ENCODE peak calls at places on chromosomes 5 and 9, in six cellular contexts. H, N, L, B, G and W are unnamed samples.
A peak's percentile ranks its signal among the peaks of the same experiment; 100 is the strongest.

GRCh38 chr9:35611230-35611797 is 6.3 kb downstream of the TESK1 start:
- DNase-seq in G (peak; percentile 9), H (peak; percentile 35), B (peak; percentile 32), N (no peak), L (peak; percentile 45), W (peak; percentile 54)

GRCh38 chr5:107381189-107381856 is 289.4 kb downstream of the EFNA5 start:
- DNase-seq in B (peak; percentile 88), G (no peak), L (no peak), N (no peak), H (peak; percentile 81), W (peak; percentile 83)

GRCh38 chr5:15117691-15118090 is 246.1 kb upstream of the ANKH start:
- DNase-seq in H (no peak), L (no peak), G (no peak), B (no peak), N (no peak), W (no peak)

GRCh38 chr5:150422075-150422474 is 9.4 kb upstream of the CD74 start:
- DNase-seq in B (no peak), H (no peak), L (no peak), N (no peak), G (no peak), W (no peak)

GRCh38 chr5:180159756-180160155 is 49.3 kb downstream of the RASGEF1C start:
- DNase-seq in G (no peak), H (peak; percentile 24), B (peak; percentile 28), L (no peak), N (no peak), W (no peak)

GRCh38 chr9:122039213-122039612 is 53.9 kb downstream of the TTLL11 start:
- DNase-seq in L (no peak), H (no peak), G (no peak), B (no peak), N (no peak), W (no peak)

GRCh38 chr5:174307031-174307408 is 261.5 kb downstream of the NSG2 start:
- DNase-seq in L (no peak), H (no peak), B (no peak), N (no peak), G (no peak), W (no peak)

GRCh38 chr9:14515049-14515448 is 178.2 kb downstream of the ZDHHC21 start:
- DNase-seq in B (no peak), G (no peak), L (no peak), H (no peak), N (no peak), W (no peak)

GRCh38 chr5:173452098-173452497 is 123.9 kb upstream of the STC2 start:
- DNase-seq in G (no peak), H (peak; percentile 85), B (peak; percentile 25), N (no peak), L (no peak), W (peak; percentile 97)

GRCh38 chr5:179793470-179794139 is at the start of gene LTC4S:
- DNase-seq in B (peak; percentile 73), N (no peak), H (no peak), L (no peak), G (no peak), W (no peak)

GRCh38 chr9:120985759-120986353 is 59.3 kb upstream of the TRAF1 start:
- DNase-seq in G (no peak), L (no peak), H (peak; percentile 62), B (peak; percentile 70), N (no peak), W (peak; percentile 74)

GRCh38 chr9:3028535-3028934 is 184.6 kb upstream of the PUM3 start:
- DNase-seq in G (no peak), N (no peak), L (no peak), H (no peak), B (peak; percentile 3), W (no peak)

GRCh38 chr5:132656774-132657355 is 1.1 kb upstream of the IL13 start:
- DNase-seq in G (no peak), B (no peak), H (no peak), N (no peak), L (no peak), W (no peak)

GRCh38 chr5:124841829-124842712 is 95.6 kb upstream of the ZNF608 start:
- DNase-seq in N (no peak), L (no peak), H (peak; percentile 62), G (no peak), B (peak; percentile 25), W (no peak)

GRCh38 chr5:93604119-93604963 is 21.3 kb downstream of the NR2F1 start:
- DNase-seq in G (no peak), H (peak; percentile 41), N (no peak), B (peak; percentile 79), L (no peak), W (peak; percentile 51)

GRCh38 chr9:17230646-17231045 is 95.8 kb downstream of the CNTLN start:
- DNase-seq in B (no peak), N (no peak), G (no peak), L (no peak), H (no peak), W (no peak)

GRCh38 chr9:133454943-133455673 is 4.7 kb upstream of the CACFD1 start:
- DNase-seq in H (no peak), G (no peak), N (no peak), B (no peak), L (no peak), W (no peak)

GRCh38 chr5:132052520-132052919 is 7.9 kb upstream of the IL3 start:
- DNase-seq in N (no peak), B (no peak), G (no peak), L (no peak), H (no peak), W (no peak)

GRCh38 chr5:31021181-31021624 is 172.3 kb upstream of the CDH6 start:
- DNase-seq in H (no peak), L (no peak), G (no peak), B (peak; percentile 91), N (no peak), W (no peak)

GRCh38 chr5:90000351-90000750 is 409.2 kb downstream of the CETN3 start:
- DNase-seq in B (no peak), L (no peak), N (no peak), G (no peak), H (no peak), W (no peak)

GRCh38 chr9:118034701-118035100 is 330.5 kb downstream of the TLR4 start:
- DNase-seq in L (no peak), H (no peak), N (no peak), B (no peak), G (no peak), W (no peak)

GRCh38 chr9:125529589-125530515 is 177.2 kb downstream of the MAPKAP1 start:
- DNase-seq in G (no peak), N (no peak), L (no peak), H (no peak), B (no peak), W (no peak)

GRCh38 chr5:96807099-96807654 is 568 bp downstream of the ERAP1 start:
- DNase-seq in L (no peak), B (peak; percentile 58), H (peak; percentile 73), G (peak; percentile 58), N (no peak), W (peak; percentile 73)

GRCh38 chr5:5270958-5271605 is 131.0 kb downstream of the ADAMTS16 start:
- DNase-seq in H (peak; percentile 91), L (no peak), G (no peak), B (peak; percentile 96), N (no peak), W (peak; percentile 75)

GRCh38 chr5:74947961-74948613 is 81.9 kb upstream of the FAM169A start:
- DNase-seq in H (no peak), B (peak; percentile 9), L (no peak), G (no peak), N (no peak), W (peak; percentile 77)

GRCh38 chr5:2169862-2170820 is 287.4 kb upstream of the IRX4 start:
- DNase-seq in G (no peak), B (no peak), L (no peak), N (no peak), H (no peak), W (no peak)

GRCh38 chr5:139725073-139725830 is 70.4 kb upstream of the PSD2 start:
- DNase-seq in H (peak; percentile 91), G (no peak), L (no peak), N (no peak), B (peak; percentile 82), W (peak; percentile 95)

GRCh38 chr5:159209438-159210305 is at the start of gene RNF145:
- DNase-seq in H (peak; percentile 82), B (peak; percentile 83), G (peak; percentile 68), N (peak; percentile 86), L (peak; percentile 98), W (peak; percentile 83)

GRCh38 chr5:133247881-133248642 is 196.2 kb downstream of the HSPA4 start:
- DNase-seq in L (no peak), N (no peak), B (peak; percentile 30), H (peak; percentile 74), G (no peak), W (peak; percentile 68)

GRCh38 chr5:38827525-38827924 is 18.3 kb upstream of the OSMR start:
- DNase-seq in L (no peak), H (peak; percentile 47), N (no peak), B (peak; percentile 56), G (no peak), W (peak; percentile 93)

GRCh38 chr5:75450069-75450468 is 61.4 kb downstream of the CERT1 start:
- DNase-seq in H (no peak), L (no peak), N (no peak), B (no peak), G (no peak), W (no peak)

GRCh38 chr5:172530406-172530805 is 76.1 kb upstream of the SH3PXD2B start:
- DNase-seq in L (no peak), B (no peak), H (no peak), N (no peak), G (no peak), W (no peak)

GRCh38 chr9:19935422-19935821 is 146.6 kb upstream of the SLC24A2 start:
- DNase-seq in L (no peak), G (no peak), H (no peak), B (no peak), N (no peak), W (no peak)

GRCh38 chr5:78242001-78242400 is 52.5 kb downstream of the AP3B1 start:
- DNase-seq in B (no peak), N (no peak), L (no peak), H (no peak), G (no peak), W (no peak)

GRCh38 chr9:87605676-87606075 is 108.0 kb downstream of the DAPK1 start:
- DNase-seq in G (no peak), N (no peak), H (no peak), B (no peak), L (no peak), W (no peak)

GRCh38 chr9:129608561-129609481 is 12.1 kb downstream of the C9orf50 start:
- DNase-seq in B (no peak), G (no peak), H (no peak), L (no peak), N (no peak), W (no peak)

GRCh38 chr5:176646049-176646706 is 1.1 kb upstream of the TSPAN17 start:
- DNase-seq in N (no peak), L (no peak), H (no peak), G (no peak), B (no peak), W (no peak)